ENCODE peak calls at places on chromosomes 12 and 14, in six cellular contexts. K is hepatocyte; S is H1; G is CD4-positive, alpha-beta T cell; N is right atrium auricular region; J is colonic mucosa. A is an unnamed sample.

GRCh38 chr12:82529954-82530353 is 156.8 kb upstream of the TMTC2 start:
- DNase-seq in K (no peak), S (no peak), G (no peak), N (no peak), J (no peak), A (no peak)

GRCh38 chr12:86660488-86661171 is 404.4 kb upstream of the MGAT4C start:
- DNase-seq in K (no peak), S (no peak), G (no peak), N (no peak), J (no peak), A (no peak)

GRCh38 chr12:15783288-15783687 is 5.9 kb downstream of the EPS8 start:
- DNase-seq in K (no peak), S (no peak), G (no peak), N (no peak), J (no peak), A (no peak)

GRCh38 chr14:46377305-46377704 is 274.3 kb downstream of the RPL10L start:
- DNase-seq in K (no peak), S (no peak), G (no peak), N (no peak), J (no peak), A (no peak)

GRCh38 chr12:75765170-75766059 is 254.0 kb upstream of the KRR1 start:
- DNase-seq in K (no peak), S (no peak), G (no peak), N (no peak), J (no peak), A (no peak)

GRCh38 chr14:77622562-77622961 is 6.1 kb upstream of the SPTLC2 start:
- DNase-seq in K (peak), S (no peak), G (no peak), N (no peak), J (peak), A (no peak)

GRCh38 chr14:75986439-75986765 is 839 bp downstream of the IFT43 start:
- DNase-seq in K (no peak), S (no peak), G (no peak), N (no peak), J (no peak), A (no peak)

GRCh38 chr12:64236549-64236948 is 14.5 kb upstream of the KICS2 start:
- DNase-seq in K (no peak), S (no peak), G (no peak), N (no peak), J (no peak), A (no peak)

GRCh38 chr14:85423889-85424288 is 106.1 kb upstream of the FLRT2 start:
- DNase-seq in K (no peak), S (no peak), G (no peak), N (no peak), J (no peak), A (no peak)

GRCh38 chr12:14442221-14442881 is 76.9 kb downstream of the ATF7IP start:
- DNase-seq in K (no peak), S (no peak), G (no peak), N (no peak), J (no peak), A (no peak)

GRCh38 chr14:104202259-104203070 is 64.1 kb downstream of the KIF26A start:
- DNase-seq in K (no peak), S (no peak), G (no peak), N (no peak), J (no peak), A (no peak)

GRCh38 chr12:21774358-21775129 is at the start of gene KCNJ8:
- DNase-seq in K (peak), S (peak), G (no peak), N (peak), J (no peak), A (no peak)

GRCh38 chr12:2797721-2798418 is 3.1 kb downstream of the FKBP4 start:
- DNase-seq in K (no peak), S (no peak), G (no peak), N (no peak), J (no peak), A (no peak)

GRCh38 chr14:67787673-67788072 is 28.7 kb downstream of the ZFYVE26 start:
- DNase-seq in K (no peak), S (no peak), G (no peak), N (no peak), J (no peak), A (no peak)

GRCh38 chr12:40405419-40405818 is 180.6 kb downstream of the LRRK2 start:
- DNase-seq in K (no peak), S (no peak), G (no peak), N (no peak), J (no peak), A (no peak)

GRCh38 chr14:88322505-88323085 is 474 bp downstream of the KCNK10 start:
- DNase-seq in K (no peak), S (peak), G (no peak), N (no peak), J (no peak), A (no peak)

GRCh38 chr14:104322531-104323466 is 184.4 kb downstream of the KIF26A start:
- DNase-seq in K (no peak), S (no peak), G (no peak), N (no peak), J (peak), A (no peak)

GRCh38 chr12:116628989-116629388 is 69.8 kb downstream of the MAP1LC3B2 start:
- DNase-seq in K (no peak), S (no peak), G (no peak), N (no peak), J (no peak), A (no peak)

GRCh38 chr12:6608592-6609311 is 1.6 kb upstream of the CHD4 start:
- DNase-seq in K (no peak), S (no peak), G (peak), N (no peak), J (no peak), A (peak)

GRCh38 chr12:990308-990648 is 745 bp upstream of the ERC1 start:
- DNase-seq in K (peak), S (no peak), G (peak), N (peak), J (peak), A (peak)

GRCh38 chr14:36052063-36052462 is 124.5 kb downstream of the PTCSC3 start:
- DNase-seq in K (no peak), S (no peak), G (no peak), N (no peak), J (no peak), A (no peak)

GRCh38 chr14:94079891-94080605 is 954 bp downstream of the DDX24 start:
- DNase-seq in K (no peak), S (no peak), G (no peak), N (no peak), J (no peak), A (no peak)

GRCh38 chr14:100889641-100890040 is 13.9 kb downstream of the RTL1 start:
- DNase-seq in K (no peak), S (no peak), G (no peak), N (no peak), J (no peak), A (no peak)

GRCh38 chr12:92533280-92533890 is 169.4 kb upstream of the PLEKHG7 start:
- DNase-seq in K (no peak), S (no peak), G (no peak), N (no peak), J (no peak), A (no peak)

GRCh38 chr14:74065746-74066575 is 18.3 kb downstream of the ALDH6A1 start:
- DNase-seq in K (no peak), S (no peak), G (no peak), N (no peak), J (no peak), A (no peak)

GRCh38 chr12:21962821-21963220 is 21.6 kb upstream of the ABCC9 start:
- DNase-seq in K (no peak), S (no peak), G (no peak), N (no peak), J (no peak), A (no peak)

GRCh38 chr12:7092229-7092985 is at the start of gene C1R:
- DNase-seq in K (peak), S (peak), G (peak), N (peak), J (peak), A (peak)

GRCh38 chr12:49708851-49709250 is 1.6 kb upstream of the FMNL3 start:
- DNase-seq in K (no peak), S (no peak), G (no peak), N (no peak), J (no peak), A (no peak)

GRCh38 chr12:107917912-107918800 is 143.7 kb downstream of the ASCL4 start:
- DNase-seq in K (peak), S (no peak), G (no peak), N (no peak), J (no peak), A (peak)

GRCh38 chr14:32825058-32825457 is 113.6 kb upstream of the NPAS3 start:
- DNase-seq in K (no peak), S (no peak), G (no peak), N (no peak), J (no peak), A (no peak)

GRCh38 chr12:77087427-77087826 is 22.1 kb upstream of the E2F7 start:
- DNase-seq in K (peak), S (no peak), G (no peak), N (no peak), J (no peak), A (no peak)

GRCh38 chr12:50017047-50017446 is 8.2 kb downstream of the RACGAP1 start:
- DNase-seq in K (peak), S (no peak), G (no peak), N (peak), J (peak), A (no peak)

GRCh38 chr14:69612014-69612758 is 790 bp downstream of the SUSD6 start:
- DNase-seq in K (no peak), S (no peak), G (peak), N (no peak), J (peak), A (peak)

GRCh38 chr14:99245541-99246511 is 26.2 kb downstream of the BCL11B start:
- DNase-seq in K (peak), S (peak), G (no peak), N (no peak), J (no peak), A (no peak)

GRCh38 chr14:90381011-90381790 is 15.6 kb upstream of the CALM1 start:
- DNase-seq in K (peak), S (no peak), G (no peak), N (no peak), J (peak), A (peak)
- TF ChIP-seq CTCF in K (no peak), S (no peak), G (no peak), N (peak), J (no peak), A (no peak)

GRCh38 chr12:10719482-10719881 is 3.6 kb downstream of the YBX3 start:
- DNase-seq in K (no peak), S (no peak), G (no peak), N (no peak), J (no peak), A (no peak)
- H3K27ac ChIP-seq in K (peak), S (no peak), G (no peak), N (peak), J (peak), A (no peak)

DNA sequence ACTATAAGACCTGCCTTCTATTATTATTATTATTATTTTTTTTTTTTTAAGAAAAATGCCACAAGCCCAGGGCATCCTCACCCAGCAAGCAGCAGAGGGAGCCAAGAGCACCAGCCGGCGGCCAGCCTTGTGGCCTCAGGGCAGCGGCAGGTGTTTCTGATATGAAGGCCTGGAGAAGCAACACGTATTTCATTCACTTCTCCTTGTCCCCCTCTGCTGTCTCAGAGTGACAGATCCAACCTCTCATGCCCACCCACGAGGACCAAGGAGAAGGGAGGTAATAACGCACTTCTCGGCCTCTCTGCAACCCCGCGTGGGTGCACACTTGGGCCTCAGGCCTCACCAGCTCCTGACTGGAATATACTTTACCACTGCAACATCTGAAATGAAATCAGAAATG is 25.4 kb downstream of the CDC42BPB start:
- DNase-seq in K (peak), S (no peak), G (no peak), N (no peak), J (peak), A (peak)
- TF ChIP-seq CTCF in K (peak), S (peak), G (no peak), N (peak), J (no peak), A (peak)

DNA sequence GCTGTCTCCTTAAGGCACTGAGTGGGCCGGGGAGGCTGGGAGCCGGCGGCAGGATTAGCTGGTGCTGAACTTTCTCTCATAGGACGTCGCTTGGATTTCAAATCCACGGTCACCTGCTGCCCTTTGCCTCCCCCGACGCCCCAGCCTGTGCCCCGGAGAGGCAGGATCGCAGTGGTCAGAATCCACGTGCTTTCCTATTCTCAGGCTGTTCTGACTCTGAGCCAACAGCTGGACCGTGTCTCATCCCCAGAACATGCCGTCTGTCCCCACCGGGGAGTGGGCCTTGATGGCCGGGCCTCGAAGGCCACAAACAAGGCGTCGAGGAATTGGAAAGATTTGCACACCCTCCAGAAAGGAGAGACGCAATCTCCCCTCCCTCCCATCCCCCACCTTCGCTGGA is 18.5 kb upstream of the MLXIP start:
- DNase-seq in K (no peak), S (no peak), G (no peak), N (no peak), J (peak), A (no peak)
- H3K27ac ChIP-seq in K (no peak), S (no peak), G (no peak), N (no peak), J (no peak), A (no peak)

A was measured in OCI-LY7.